ENCODE peak calls at places on chromosomes 12 and 14, in six cellular contexts. One of them, this sample, is unnamed.

GRCh38 chr14:69045857-69046351 is 66.8 kb upstream of the ACTN1 start:
- DNase-seq in RWPE2: no peak
- DNase-seq in left ventricle myocardium inferior: no peak
- DNase-seq in fibroblast of lung: peak; percentile 14
- DNase-seq in A549: no peak
- DNase-seq in Karpas-422: no peak
- DNase-seq in this sample: no peak

GRCh38 chr14:106459971-106460730 is 933.8 kb downstream of the TMEM121 start:
- DNase-seq in RWPE2: no peak
- DNase-seq in left ventricle myocardium inferior: no peak
- DNase-seq in fibroblast of lung: no peak
- DNase-seq in A549: peak; percentile 1
- DNase-seq in Karpas-422: peak; percentile 90
- DNase-seq in this sample: peak; percentile 37

GRCh38 chr14:39582028-39582654 is 149.9 kb upstream of the FBXO33 start:
- DNase-seq in RWPE2: no peak
- DNase-seq in left ventricle myocardium inferior: no peak
- DNase-seq in fibroblast of lung: no peak
- DNase-seq in A549: no peak
- DNase-seq in Karpas-422: no peak
- DNase-seq in this sample: no peak

GRCh38 chr12:7869137-7869536 is 3.6 kb downstream of the SLC2A14 start:
- DNase-seq in RWPE2: no peak
- DNase-seq in left ventricle myocardium inferior: no peak
- DNase-seq in fibroblast of lung: peak; percentile 47
- DNase-seq in A549: no peak
- DNase-seq in Karpas-422: no peak
- DNase-seq in this sample: no peak

GRCh38 chr14:19828314-19828713 is 24.7 kb downstream of the OR4N2 start:
- DNase-seq in RWPE2: no peak
- DNase-seq in left ventricle myocardium inferior: no peak
- DNase-seq in fibroblast of lung: no peak
- DNase-seq in A549: no peak
- DNase-seq in Karpas-422: no peak
- DNase-seq in this sample: no peak

GRCh38 chr12:75452675-75453330 is 27.8 kb upstream of the GLIPR1 start:
- DNase-seq in RWPE2: no peak
- DNase-seq in left ventricle myocardium inferior: no peak
- DNase-seq in fibroblast of lung: peak; percentile 15
- DNase-seq in A549: peak; percentile 8
- DNase-seq in Karpas-422: no peak
- DNase-seq in this sample: no peak

GRCh38 chr12:64723630-64724029 is 35.6 kb downstream of the GNS start:
- DNase-seq in RWPE2: no peak
- DNase-seq in left ventricle myocardium inferior: no peak
- DNase-seq in fibroblast of lung: no peak
- DNase-seq in A549: no peak
- DNase-seq in Karpas-422: no peak
- DNase-seq in this sample: no peak

GRCh38 chr12:20497707-20498106 is 129.4 kb downstream of the PDE3A start:
- DNase-seq in RWPE2: no peak
- DNase-seq in left ventricle myocardium inferior: no peak
- DNase-seq in fibroblast of lung: no peak
- DNase-seq in A549: no peak
- DNase-seq in Karpas-422: no peak
- DNase-seq in this sample: no peak

GRCh38 chr14:103314496-103315277 is 19.4 kb upstream of the EIF5 start:
- DNase-seq in RWPE2: peak; percentile 45
- DNase-seq in left ventricle myocardium inferior: no peak
- DNase-seq in fibroblast of lung: no peak
- DNase-seq in A549: no peak
- DNase-seq in Karpas-422: no peak
- DNase-seq in this sample: no peak

GRCh38 chr12:106112094-106112822 is 26.5 kb downstream of the NUAK1 start:
- DNase-seq in RWPE2: peak; percentile 81
- DNase-seq in left ventricle myocardium inferior: no peak
- DNase-seq in fibroblast of lung: no peak
- DNase-seq in A549: no peak
- DNase-seq in Karpas-422: no peak
- DNase-seq in this sample: no peak

GRCh38 chr14:51442513-51443175 is 202.6 kb downstream of the TMX1 start:
- DNase-seq in RWPE2: peak; percentile 81
- DNase-seq in left ventricle myocardium inferior: no peak
- DNase-seq in fibroblast of lung: peak; percentile 93
- DNase-seq in A549: peak; percentile 33
- DNase-seq in Karpas-422: no peak
- DNase-seq in this sample: no peak

GRCh38 chr14:83520837-83521236 is 1987.2 kb upstream of the SEL1L start:
- DNase-seq in RWPE2: no peak
- DNase-seq in left ventricle myocardium inferior: no peak
- DNase-seq in fibroblast of lung: peak; percentile 86
- DNase-seq in A549: no peak
- DNase-seq in Karpas-422: no peak
- DNase-seq in this sample: no peak

GRCh38 chr12:77845831-77846230 is 15.1 kb downstream of the NAV3 start:
- DNase-seq in RWPE2: no peak
- DNase-seq in left ventricle myocardium inferior: no peak
- DNase-seq in fibroblast of lung: peak; percentile 43
- DNase-seq in A549: no peak
- DNase-seq in Karpas-422: no peak
- DNase-seq in this sample: no peak

GRCh38 chr12:127293507-127294310 is 973.3 kb upstream of the TMEM132C start:
- DNase-seq in RWPE2: no peak
- DNase-seq in left ventricle myocardium inferior: peak; percentile 30
- DNase-seq in fibroblast of lung: peak; percentile 18
- DNase-seq in A549: peak; percentile 8
- DNase-seq in Karpas-422: peak; percentile 81
- DNase-seq in this sample: no peak

GRCh38 chr14:63896278-63896720 is 43.5 kb downstream of the SYNE2 start:
- DNase-seq in RWPE2: peak; percentile 80
- DNase-seq in left ventricle myocardium inferior: peak; percentile 49
- DNase-seq in fibroblast of lung: peak; percentile 91
- DNase-seq in A549: no peak
- DNase-seq in Karpas-422: no peak
- DNase-seq in this sample: no peak

GRCh38 chr12:66620703-66621102 is 58.2 kb downstream of the GRIP1 start:
- DNase-seq in RWPE2: no peak
- DNase-seq in left ventricle myocardium inferior: no peak
- DNase-seq in fibroblast of lung: no peak
- DNase-seq in A549: no peak
- DNase-seq in Karpas-422: no peak
- DNase-seq in this sample: no peak

GRCh38 chr14:102772781-102773570 is 4.3 kb upstream of the TRAF3 start:
- DNase-seq in RWPE2: no peak
- DNase-seq in left ventricle myocardium inferior: no peak
- DNase-seq in fibroblast of lung: peak; percentile 32
- DNase-seq in A549: no peak
- DNase-seq in Karpas-422: peak; percentile 74
- DNase-seq in this sample: no peak

GRCh38 chr12:108933950-108934349 is 54.1 kb downstream of the DAO start:
- DNase-seq in RWPE2: no peak
- DNase-seq in left ventricle myocardium inferior: no peak
- DNase-seq in fibroblast of lung: no peak
- DNase-seq in A549: no peak
- DNase-seq in Karpas-422: no peak
- DNase-seq in this sample: no peak

GRCh38 chr12:49496417-49497360 is 42.1 kb upstream of the KCNH3 start:
- DNase-seq in RWPE2: no peak
- DNase-seq in left ventricle myocardium inferior: no peak
- DNase-seq in fibroblast of lung: no peak
- DNase-seq in A549: no peak
- DNase-seq in Karpas-422: no peak
- DNase-seq in this sample: no peak

GRCh38 chr12:131482199-131482598 is 228.7 kb upstream of the SFSWAP start:
- DNase-seq in RWPE2: no peak
- DNase-seq in left ventricle myocardium inferior: no peak
- DNase-seq in fibroblast of lung: no peak
- DNase-seq in A549: no peak
- DNase-seq in Karpas-422: no peak
- DNase-seq in this sample: no peak

GRCh38 chr14:51395361-51395849 is 155.4 kb downstream of the TMX1 start:
- DNase-seq in RWPE2: peak; percentile 99
- DNase-seq in left ventricle myocardium inferior: peak; percentile 65
- DNase-seq in fibroblast of lung: peak; percentile 85
- DNase-seq in A549: no peak
- DNase-seq in Karpas-422: no peak
- DNase-seq in this sample: no peak

GRCh38 chr12:121590476-121591143 is 9.8 kb upstream of the KDM2B start:
- DNase-seq in RWPE2: no peak
- DNase-seq in left ventricle myocardium inferior: no peak
- DNase-seq in fibroblast of lung: peak; percentile 64
- DNase-seq in A549: no peak
- DNase-seq in Karpas-422: peak; percentile 34
- DNase-seq in this sample: peak; percentile 55

GRCh38 chr12:21985155-21985554 is 43.9 kb upstream of the ABCC9 start:
- DNase-seq in RWPE2: no peak
- DNase-seq in left ventricle myocardium inferior: no peak
- DNase-seq in fibroblast of lung: peak; percentile 33
- DNase-seq in A549: no peak
- DNase-seq in Karpas-422: no peak
- DNase-seq in this sample: no peak

GRCh38 chr12:104573-105081 is 38.1 kb downstream of the IQSEC3 start:
- DNase-seq in RWPE2: no peak
- DNase-seq in left ventricle myocardium inferior: no peak
- DNase-seq in fibroblast of lung: no peak
- DNase-seq in A549: no peak
- DNase-seq in Karpas-422: no peak
- DNase-seq in this sample: no peak

DNA sequence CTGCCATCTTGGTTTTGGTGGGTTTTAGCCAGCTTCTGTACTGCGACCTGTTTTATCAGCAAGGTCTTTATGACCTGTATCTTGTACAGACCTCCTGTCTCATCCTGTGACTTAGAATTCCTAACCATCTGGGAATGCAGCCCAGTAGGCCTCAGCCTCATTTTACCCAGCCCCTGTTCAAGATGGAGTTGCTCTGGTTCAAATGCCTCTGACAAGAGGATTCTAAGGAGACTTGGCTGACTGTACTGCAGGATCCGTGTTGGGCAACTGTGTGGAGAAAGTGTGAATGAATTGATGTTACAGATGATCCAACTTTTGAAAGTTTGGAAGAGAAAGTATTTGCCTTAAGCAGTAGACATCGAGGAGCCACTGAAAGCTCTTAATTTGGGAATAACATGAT is 91.0 kb downstream of the TTLL5 start:
- DNase-seq in RWPE2: no peak
- DNase-seq in left ventricle myocardium inferior: no peak
- DNase-seq in fibroblast of lung: no peak
- DNase-seq in A549: no peak
- DNase-seq in Karpas-422: no peak
- DNase-seq in this sample: no peak
- H3K4me1 ChIP-seq in RWPE2: no peaks in the 10 kb centered on the region
- H3K4me1 ChIP-seq in left ventricle myocardium inferior: peaks cover 4% of the 10 kb centered on the region
- H3K4me1 ChIP-seq in fibroblast of lung: peaks cover 2% of the 10 kb centered on the region
- H3K4me1 ChIP-seq in A549: no peaks in the 10 kb centered on the region
- H3K4me1 ChIP-seq in Karpas-422: peaks cover 13% of the 10 kb centered on the region
- H3K4me1 ChIP-seq in this sample: no peaks in the 10 kb centered on the region

DNA sequence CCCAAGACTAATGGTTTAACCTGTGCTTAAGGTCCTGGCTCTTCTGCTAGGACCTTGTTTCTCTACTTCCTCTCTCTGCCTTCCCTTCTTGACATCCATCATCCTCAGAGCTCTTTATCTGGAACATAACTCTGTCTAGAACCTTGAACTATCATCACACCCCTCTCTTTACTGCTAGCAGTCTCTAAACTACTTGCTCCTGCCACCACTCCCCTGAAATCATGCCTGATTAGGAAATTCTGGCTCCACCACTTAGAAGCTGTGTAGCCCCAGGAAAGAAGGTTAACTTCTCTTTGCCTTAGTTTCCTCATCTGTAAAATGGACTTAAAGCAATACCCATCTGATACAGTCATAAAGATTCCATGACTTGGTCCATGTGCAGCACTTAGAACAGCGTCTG is 9.1 kb downstream of the SLC38A1 start:
- DNase-seq in RWPE2: no peak
- DNase-seq in left ventricle myocardium inferior: no peak
- DNase-seq in fibroblast of lung: no peak
- DNase-seq in A549: no peak
- DNase-seq in Karpas-422: no peak
- DNase-seq in this sample: no peak
- H3K9me3 ChIP-seq in RWPE2: no peaks in the 10 kb centered on the region
- H3K9me3 ChIP-seq in left ventricle myocardium inferior: no peaks in the 10 kb centered on the region
- H3K9me3 ChIP-seq in fibroblast of lung: no peaks in the 10 kb centered on the region
- H3K9me3 ChIP-seq in A549: no peaks in the 10 kb centered on the region
- H3K9me3 ChIP-seq in Karpas-422: no peaks in the 10 kb centered on the region
- H3K9me3 ChIP-seq in this sample: no peaks in the 10 kb centered on the region

GRCh38 chr14:67650161-67650560 is 24.3 kb downstream of the VTI1B start:
- DNase-seq in RWPE2: no peak
- DNase-seq in left ventricle myocardium inferior: no peak
- DNase-seq in fibroblast of lung: no peak
- DNase-seq in A549: no peak
- DNase-seq in Karpas-422: no peak
- DNase-seq in this sample: no peak

GRCh38 chr14:67650694-67651093 is 23.7 kb downstream of the VTI1B start:
- DNase-seq in RWPE2: no peak
- DNase-seq in left ventricle myocardium inferior: no peak
- DNase-seq in fibroblast of lung: peak; percentile 51
- DNase-seq in A549: no peak
- DNase-seq in Karpas-422: no peak
- DNase-seq in this sample: no peak

GRCh38 chr14:67652189-67652588 is 22.2 kb downstream of the VTI1B start:
- DNase-seq in RWPE2: no peak
- DNase-seq in left ventricle myocardium inferior: no peak
- DNase-seq in fibroblast of lung: no peak
- DNase-seq in A549: no peak
- DNase-seq in Karpas-422: no peak
- DNase-seq in this sample: no peak

GRCh38 chr14:67653651-67654280 is 20.7 kb downstream of the VTI1B start:
- DNase-seq in RWPE2: no peak
- DNase-seq in left ventricle myocardium inferior: no peak
- DNase-seq in fibroblast of lung: peak; percentile 58
- DNase-seq in A549: no peak
- DNase-seq in Karpas-422: no peak
- DNase-seq in this sample: no peak
- H3K27ac ChIP-seq in RWPE2: no peak overlapping the region
- H3K27ac ChIP-seq in left ventricle myocardium inferior: no peak overlapping the region
- H3K27ac ChIP-seq in fibroblast of lung: no peak overlapping the region
- H3K27ac ChIP-seq in A549: no peak overlapping the region
- H3K27ac ChIP-seq in Karpas-422: no peak overlapping the region
- H3K27ac ChIP-seq in this sample: no peak overlapping the region

DNA sequence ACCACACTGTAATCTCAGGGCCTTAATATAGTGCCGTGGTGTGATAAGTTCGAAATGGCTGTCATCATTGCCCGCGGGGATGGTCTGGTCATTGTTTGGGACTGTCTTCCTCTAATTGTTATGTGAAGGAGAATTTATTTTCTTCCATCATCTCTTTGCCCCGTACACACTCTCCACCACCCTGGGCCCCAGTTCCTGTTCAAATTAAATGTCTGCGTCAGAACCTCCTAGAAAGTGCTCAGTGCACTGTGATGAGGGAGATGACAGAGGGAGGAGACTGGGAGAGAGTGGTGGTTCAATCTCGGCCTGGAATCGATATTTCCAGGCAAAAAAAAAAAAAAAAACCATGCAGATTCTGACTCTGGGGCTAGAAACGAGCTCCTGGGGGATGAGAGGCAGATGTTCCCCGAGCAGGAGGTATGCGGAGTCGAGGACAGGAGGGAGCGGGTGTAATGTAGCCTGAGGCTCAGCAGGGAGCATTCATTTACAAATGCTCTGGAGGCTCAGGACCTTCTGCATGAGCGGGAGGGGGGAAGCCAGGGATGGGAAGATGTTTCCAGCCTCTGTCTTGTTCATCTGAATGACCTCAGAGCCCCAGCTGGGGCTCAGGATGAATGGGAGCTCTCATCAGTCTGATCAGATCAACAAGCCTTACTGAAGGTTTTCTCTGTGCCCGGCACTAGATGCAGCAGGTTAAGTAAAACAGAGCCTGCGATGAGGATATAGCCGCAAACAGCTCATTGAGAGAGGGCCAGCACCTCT is 219.5 kb downstream of the TBX5 start:
- DNase-seq in RWPE2: no peak
- DNase-seq in left ventricle myocardium inferior: no peak
- DNase-seq in fibroblast of lung: no peak
- DNase-seq in A549: no peak
- DNase-seq in Karpas-422: no peak
- DNase-seq in this sample: no peak
- H3K4me1 ChIP-seq in RWPE2: no peaks in the 10 kb centered on the region
- H3K4me1 ChIP-seq in left ventricle myocardium inferior: peaks cover 29% of the 10 kb centered on the region
- H3K4me1 ChIP-seq in fibroblast of lung: no peaks in the 10 kb centered on the region
- H3K4me1 ChIP-seq in A549: no peaks in the 10 kb centered on the region
- H3K4me1 ChIP-seq in Karpas-422: no peaks in the 10 kb centered on the region
- H3K4me1 ChIP-seq in this sample: no peaks in the 10 kb centered on the region

This sample was measured in effector memory CD4-positive, alpha-beta T cell.